ENCODE peak calls at places on chromosomes 16 and 17, in eight cellular contexts. O is SK-MEL-5, V is SW480, S is sciatic nerve, Z is GDM1, K is SK-N-DZ, J is KG1, L is prostate gland. A is an unnamed sample.

GRCh38 chr16:57540906-57541753 is 1.3 kb upstream of the ADGRG5 start:
- DNase-seq in O (no peak), V (no peak), S (peak), Z (no peak), K (no peak), J (no peak), L (no peak), A (no peak)

GRCh38 chr16:85810742-85811115 is 11.2 kb downstream of the COX4I1 start:
- DNase-seq in O (no peak), V (no peak), S (no peak), Z (no peak), K (no peak), J (no peak), L (no peak), A (no peak)

GRCh38 chr17:75325827-75326586 is 36.8 kb upstream of the SLC25A19 start:
- DNase-seq in O (no peak), V (no peak), S (no peak), Z (peak), K (no peak), J (peak), L (no peak), A (no peak)

GRCh38 chr17:17900615-17901520 is 64.1 kb upstream of the SREBF1 start:
- DNase-seq in O (peak), V (peak), S (peak), Z (no peak), K (no peak), J (no peak), L (peak), A (peak)

GRCh38 chr17:45143101-45143670 is 5.1 kb upstream of the HEXIM1 start:
- DNase-seq in O (no peak), V (no peak), S (no peak), Z (no peak), K (no peak), J (no peak), L (no peak), A (no peak)

GRCh38 chr17:42421479-42422332 is 1.4 kb downstream of the CAVIN1 start:
- DNase-seq in O (no peak), V (peak), S (peak), Z (no peak), K (no peak), J (no peak), L (no peak), A (no peak)

GRCh38 chr17:34081269-34081668 is 173.8 kb upstream of the CCL2 start:
- DNase-seq in O (peak), V (peak), S (no peak), Z (no peak), K (no peak), J (no peak), L (no peak), A (peak)

GRCh38 chr17:42107597-42108576 is 4.6 kb downstream of the DHX58 start:
- DNase-seq in O (peak), V (peak), S (peak), Z (peak), K (peak), J (no peak), L (peak), A (peak)

GRCh38 chr17:49963626-49964538 is 5.1 kb upstream of the DLX4 start:
- DNase-seq in O (no peak), V (no peak), S (no peak), Z (no peak), K (no peak), J (no peak), L (no peak), A (peak)

GRCh38 chr16:12317121-12317810 is 340.7 kb downstream of the SNX29 start:
- DNase-seq in O (no peak), V (no peak), S (no peak), Z (no peak), K (no peak), J (no peak), L (no peak), A (no peak)

GRCh38 chr17:44655983-44656700 is at the start of gene MEIOC:
- DNase-seq in O (no peak), V (no peak), S (no peak), Z (no peak), K (peak), J (no peak), L (no peak), A (no peak)

GRCh38 chr16:65771707-65772106 is 594.8 kb upstream of the CDH5 start:
- DNase-seq in O (no peak), V (no peak), S (no peak), Z (no peak), K (no peak), J (no peak), L (no peak), A (no peak)

GRCh38 chr17:58136669-58137279 is 11.4 kb upstream of the OR4D1 start:
- DNase-seq in O (peak), V (peak), S (no peak), Z (no peak), K (peak), J (no peak), L (no peak), A (peak)

GRCh38 chr16:19020689-19021088 is 37.0 kb downstream of the TMC7 start:
- DNase-seq in O (no peak), V (no peak), S (no peak), Z (no peak), K (no peak), J (no peak), L (no peak), A (no peak)

GRCh38 chr16:56614549-56614991 is 6.2 kb downstream of the MT2A start:
- DNase-seq in O (no peak), V (peak), S (no peak), Z (no peak), K (no peak), J (no peak), L (no peak), A (no peak)

A was measured in A673.